ENCODE peak calls at places on chromosomes 12 and 14, in six cellular contexts. L is T-helper 2 cell; N is cardiac muscle cell; D is psoas muscle; F is A549; A is activated CD8-positive, alpha-beta memory T cell treated with anti-CD3 and anti-CD28 coated beads for 48 hours. V is an unnamed sample.

GRCh38 chr14:94889520-94890312 is 119.8 kb upstream of the GSC start:
- DNase-seq in D (no peak), A (no peak), L (no peak), N (no peak), F (no peak), V (no peak)

GRCh38 chr12:116556964-116557706 is 2.0 kb upstream of the MAP1LC3B2 start:
- DNase-seq in A (no peak), L (no peak), D (no peak), N (peak; percentile 59), F (no peak), V (no peak)

GRCh38 chr12:12350868-12351463 is 924 bp upstream of the MANSC1 start:
- DNase-seq in L (no peak), N (peak; percentile 6), D (no peak), A (no peak), F (no peak), V (peak; percentile 41)

GRCh38 chr12:109334887-109335286 is 12.8 kb upstream of the MYO1H start:
- DNase-seq in N (no peak), L (no peak), D (no peak), A (no peak), F (no peak), V (no peak)

GRCh38 chr12:109125791-109126190 is 9.4 kb downstream of the ACACB start:
- DNase-seq in D (no peak), L (no peak), F (no peak), A (no peak), N (no peak), V (no peak)

GRCh38 chr12:57456145-57456700 is 1.1 kb downstream of the INHBE start:
- DNase-seq in D (no peak), A (no peak), F (peak; percentile 53), L (no peak), N (peak; percentile 54), V (peak; percentile 90)

GRCh38 chr14:21003788-21004346 is 4.8 kb downstream of the SLC39A2 start:
- DNase-seq in L (no peak), D (no peak), F (no peak), A (no peak), N (no peak), V (no peak)

GRCh38 chr12:57846285-57846576 is 298 bp downstream of the CTDSP2 start:
- DNase-seq in L (no peak), A (no peak), F (no peak), N (no peak), D (no peak), V (no peak)

GRCh38 chr14:58082491-58083098 is 69.4 kb downstream of the ARMH4 start:
- DNase-seq in L (no peak), F (peak; percentile 73), A (no peak), D (no peak), N (peak; percentile 84), V (no peak)

GRCh38 chr12:31362759-31363415 is 36.9 kb upstream of the SINHCAF start:
- DNase-seq in D (no peak), L (no peak), F (no peak), A (no peak), N (no peak), V (peak; percentile 76)

GRCh38 chr14:36747411-36748184 is 85.9 kb downstream of the PAX9 start:
- DNase-seq in N (no peak), L (no peak), A (no peak), D (no peak), F (peak; percentile 32), V (no peak)

GRCh38 chr14:90281261-90281660 is 24.9 kb downstream of the PSMC1 start:
- DNase-seq in A (no peak), L (no peak), F (no peak), N (peak; percentile 54), D (no peak), V (no peak)

GRCh38 chr14:23300687-23301223 is 1.9 kb downstream of the PPP1R3E start:
- DNase-seq in L (no peak), F (no peak), N (peak; percentile 41), A (no peak), D (peak; percentile 61), V (peak; percentile 55)

GRCh38 chr12:76312314-76312713 is 35.9 kb downstream of the BBS10 start:
- DNase-seq in F (no peak), L (no peak), N (peak; percentile 37), D (no peak), A (no peak), V (peak; percentile 26)

GRCh38 chr14:24377660-24378059 is 9.7 kb downstream of the NFATC4 start:
- DNase-seq in D (no peak), F (no peak), A (no peak), N (no peak), L (no peak), V (no peak)

GRCh38 chr14:89977668-89978067 is 21.9 kb downstream of the TDP1 start:
- DNase-seq in N (peak; percentile 3), L (no peak), F (no peak), D (no peak), A (no peak), V (no peak)

GRCh38 chr12:2679816-2680675 is 114.7 kb upstream of the FKBP4 start:
- DNase-seq in N (no peak), L (no peak), A (no peak), F (no peak), D (no peak), V (peak; percentile 34)

V was measured in left kidney.